ENCODE peak calls at places on chromosomes 12 and 14, in nine cellular contexts. One of them, this sample, is unnamed.
A peak's percentile ranks its signal among the peaks of the same experiment; 100 is the strongest.

GRCh38 chr14:56189306-56189705 is 71.1 kb downstream of the PELI2 start:
- DNase-seq in astrocyte of the spinal cord: peak; percentile 68
- DNase-seq in SJCRH30: no peak
- DNase-seq in mucosa of gallbladder: no peak
- DNase-seq in fibroblast of the aortic adventitia: peak; percentile 70
- DNase-seq in hypothalamus: no peak
- DNase-seq in Caco-2: no peak
- DNase-seq in effector CD4-positive, alpha-beta T cell: no peak
- DNase-seq in pons: no peak
- DNase-seq in this sample: no peak

GRCh38 chr14:98886982-98887381 is 385.0 kb downstream of the BCL11B start:
- DNase-seq in astrocyte of the spinal cord: no peak
- DNase-seq in SJCRH30: no peak
- DNase-seq in mucosa of gallbladder: peak; percentile 47
- DNase-seq in fibroblast of the aortic adventitia: no peak
- DNase-seq in hypothalamus: no peak
- DNase-seq in Caco-2: no peak
- DNase-seq in effector CD4-positive, alpha-beta T cell: no peak
- DNase-seq in pons: no peak
- DNase-seq in this sample: no peak

GRCh38 chr12:95248604-95249355 is 31.2 kb downstream of the VEZT start:
- DNase-seq in astrocyte of the spinal cord: peak; percentile 78
- DNase-seq in SJCRH30: no peak
- DNase-seq in mucosa of gallbladder: no peak
- DNase-seq in fibroblast of the aortic adventitia: peak; percentile 51
- DNase-seq in hypothalamus: no peak
- DNase-seq in Caco-2: no peak
- DNase-seq in effector CD4-positive, alpha-beta T cell: no peak
- DNase-seq in pons: no peak
- DNase-seq in this sample: no peak

GRCh38 chr14:55373784-55374725 is 37.6 kb downstream of the ATG14 start:
- DNase-seq in astrocyte of the spinal cord: peak; percentile 56
- DNase-seq in SJCRH30: no peak
- DNase-seq in mucosa of gallbladder: no peak
- DNase-seq in fibroblast of the aortic adventitia: peak; percentile 20
- DNase-seq in hypothalamus: no peak
- DNase-seq in Caco-2: no peak
- DNase-seq in effector CD4-positive, alpha-beta T cell: peak; percentile 16
- DNase-seq in pons: no peak
- DNase-seq in this sample: peak; percentile 49

GRCh38 chr14:69692542-69693053 is 74.3 kb upstream of the SRSF5 start:
- DNase-seq in astrocyte of the spinal cord: no peak
- DNase-seq in SJCRH30: no peak
- DNase-seq in mucosa of gallbladder: no peak
- DNase-seq in fibroblast of the aortic adventitia: no peak
- DNase-seq in hypothalamus: no peak
- DNase-seq in Caco-2: no peak
- DNase-seq in effector CD4-positive, alpha-beta T cell: no peak
- DNase-seq in pons: no peak
- DNase-seq in this sample: no peak

GRCh38 chr12:13205809-13206559 is 9.5 kb downstream of the EMP1 start:
- DNase-seq in astrocyte of the spinal cord: peak; percentile 99
- DNase-seq in SJCRH30: peak; percentile 84
- DNase-seq in mucosa of gallbladder: no peak
- DNase-seq in fibroblast of the aortic adventitia: peak; percentile 97
- DNase-seq in hypothalamus: no peak
- DNase-seq in Caco-2: no peak
- DNase-seq in effector CD4-positive, alpha-beta T cell: no peak
- DNase-seq in pons: no peak
- DNase-seq in this sample: no peak

GRCh38 chr14:23034498-23035302 is at the start of gene PSMB5:
- DNase-seq in astrocyte of the spinal cord: peak; percentile 97
- DNase-seq in SJCRH30: peak; percentile 92
- DNase-seq in mucosa of gallbladder: peak; percentile 93
- DNase-seq in fibroblast of the aortic adventitia: peak; percentile 96
- DNase-seq in hypothalamus: no peak
- DNase-seq in Caco-2: peak; percentile 89
- DNase-seq in effector CD4-positive, alpha-beta T cell: peak; percentile 85
- DNase-seq in pons: peak; percentile 98
- DNase-seq in this sample: peak; percentile 90

GRCh38 chr12:124434951-124435805 is 132.2 kb downstream of the NCOR2 start:
- DNase-seq in astrocyte of the spinal cord: no peak
- DNase-seq in SJCRH30: no peak
- DNase-seq in mucosa of gallbladder: no peak
- DNase-seq in fibroblast of the aortic adventitia: no peak
- DNase-seq in hypothalamus: no peak
- DNase-seq in Caco-2: no peak
- DNase-seq in effector CD4-positive, alpha-beta T cell: no peak
- DNase-seq in pons: no peak
- DNase-seq in this sample: no peak

GRCh38 chr12:86264451-86265328 is 8.5 kb upstream of the MGAT4C start:
- DNase-seq in astrocyte of the spinal cord: no peak
- DNase-seq in SJCRH30: no peak
- DNase-seq in mucosa of gallbladder: peak; percentile 54
- DNase-seq in fibroblast of the aortic adventitia: no peak
- DNase-seq in hypothalamus: no peak
- DNase-seq in Caco-2: peak; percentile 27
- DNase-seq in effector CD4-positive, alpha-beta T cell: no peak
- DNase-seq in pons: no peak
- DNase-seq in this sample: no peak

GRCh38 chr12:5523396-5524115 is 91.6 kb downstream of the NTF3 start:
- DNase-seq in astrocyte of the spinal cord: no peak
- DNase-seq in SJCRH30: no peak
- DNase-seq in mucosa of gallbladder: no peak
- DNase-seq in fibroblast of the aortic adventitia: no peak
- DNase-seq in hypothalamus: no peak
- DNase-seq in Caco-2: no peak
- DNase-seq in effector CD4-positive, alpha-beta T cell: no peak
- DNase-seq in pons: no peak
- DNase-seq in this sample: no peak

GRCh38 chr14:83744901-83745300 is 1785.0 kb upstream of the FLRT2 start:
- DNase-seq in astrocyte of the spinal cord: no peak
- DNase-seq in SJCRH30: no peak
- DNase-seq in mucosa of gallbladder: no peak
- DNase-seq in fibroblast of the aortic adventitia: no peak
- DNase-seq in hypothalamus: no peak
- DNase-seq in Caco-2: no peak
- DNase-seq in effector CD4-positive, alpha-beta T cell: no peak
- DNase-seq in pons: no peak
- DNase-seq in this sample: no peak

GRCh38 chr12:18296909-18297280 is 35.6 kb downstream of the PIK3C2G start:
- DNase-seq in astrocyte of the spinal cord: no peak
- DNase-seq in SJCRH30: no peak
- DNase-seq in mucosa of gallbladder: no peak
- DNase-seq in fibroblast of the aortic adventitia: peak; percentile 19
- DNase-seq in hypothalamus: no peak
- DNase-seq in Caco-2: no peak
- DNase-seq in effector CD4-positive, alpha-beta T cell: no peak
- DNase-seq in pons: no peak
- DNase-seq in this sample: no peak

GRCh38 chr12:3418609-3419469 is 72.2 kb upstream of the PRMT8 start:
- DNase-seq in astrocyte of the spinal cord: no peak
- DNase-seq in SJCRH30: no peak
- DNase-seq in mucosa of gallbladder: no peak
- DNase-seq in fibroblast of the aortic adventitia: no peak
- DNase-seq in hypothalamus: no peak
- DNase-seq in Caco-2: no peak
- DNase-seq in effector CD4-positive, alpha-beta T cell: no peak
- DNase-seq in pons: no peak
- DNase-seq in this sample: no peak

GRCh38 chr12:113370923-113371682 is 12.7 kb downstream of the PLBD2 start:
- DNase-seq in astrocyte of the spinal cord: no peak
- DNase-seq in SJCRH30: no peak
- DNase-seq in mucosa of gallbladder: no peak
- DNase-seq in fibroblast of the aortic adventitia: no peak
- DNase-seq in hypothalamus: no peak
- DNase-seq in Caco-2: no peak
- DNase-seq in effector CD4-positive, alpha-beta T cell: no peak
- DNase-seq in pons: no peak
- DNase-seq in this sample: no peak

GRCh38 chr14:79417961-79418360 is 793.3 kb downstream of the DIO2 start:
- DNase-seq in astrocyte of the spinal cord: no peak
- DNase-seq in SJCRH30: no peak
- DNase-seq in mucosa of gallbladder: no peak
- DNase-seq in fibroblast of the aortic adventitia: peak; percentile 7
- DNase-seq in hypothalamus: no peak
- DNase-seq in Caco-2: no peak
- DNase-seq in effector CD4-positive, alpha-beta T cell: no peak
- DNase-seq in pons: no peak
- DNase-seq in this sample: no peak

GRCh38 chr12:131210506-131211278 is 257.0 kb downstream of the ADGRD1 start:
- DNase-seq in astrocyte of the spinal cord: no peak
- DNase-seq in SJCRH30: no peak
- DNase-seq in mucosa of gallbladder: no peak
- DNase-seq in fibroblast of the aortic adventitia: no peak
- DNase-seq in hypothalamus: no peak
- DNase-seq in Caco-2: no peak
- DNase-seq in effector CD4-positive, alpha-beta T cell: no peak
- DNase-seq in pons: no peak
- DNase-seq in this sample: no peak

GRCh38 chr14:55438066-55438683 is 2.2 kb downstream of the TBPL2 start:
- DNase-seq in astrocyte of the spinal cord: peak; percentile 71
- DNase-seq in SJCRH30: peak; percentile 34
- DNase-seq in mucosa of gallbladder: no peak
- DNase-seq in fibroblast of the aortic adventitia: peak; percentile 82
- DNase-seq in hypothalamus: no peak
- DNase-seq in Caco-2: peak; percentile 49
- DNase-seq in effector CD4-positive, alpha-beta T cell: no peak
- DNase-seq in pons: no peak
- DNase-seq in this sample: no peak

GRCh38 chr14:86462193-86462592 is 932.2 kb downstream of the FLRT2 start:
- DNase-seq in astrocyte of the spinal cord: peak; percentile 8
- DNase-seq in SJCRH30: peak; percentile 18
- DNase-seq in mucosa of gallbladder: no peak
- DNase-seq in fibroblast of the aortic adventitia: peak; percentile 11
- DNase-seq in hypothalamus: no peak
- DNase-seq in Caco-2: peak; percentile 53
- DNase-seq in effector CD4-positive, alpha-beta T cell: no peak
- DNase-seq in pons: no peak
- DNase-seq in this sample: no peak

GRCh38 chr14:28294834-28295440 is 471.6 kb upstream of the FOXG1 start:
- DNase-seq in astrocyte of the spinal cord: peak; percentile 57
- DNase-seq in SJCRH30: no peak
- DNase-seq in mucosa of gallbladder: no peak
- DNase-seq in fibroblast of the aortic adventitia: peak; percentile 45
- DNase-seq in hypothalamus: no peak
- DNase-seq in Caco-2: peak; percentile 17
- DNase-seq in effector CD4-positive, alpha-beta T cell: no peak
- DNase-seq in pons: peak; percentile 28
- DNase-seq in this sample: no peak